ENCODE peak calls at places on chromosomes 13 and 19, in four cellular contexts. Q is tibial nerve, Z is endothelial cell, D is GM04504. C is an unnamed sample.

GRCh38 chr13:45626731-45627374 is 11.3 kb upstream of the ERICH6B start:
- DNase-seq in D (no peak), Q (no peak), Z (no peak), C (no peak)

GRCh38 chr13:74778087-74778486 is 643.9 kb upstream of the KLF12 start:
- DNase-seq in Q (no peak), D (no peak), Z (no peak), C (no peak)

GRCh38 chr13:20856650-20857049 is 45.9 kb downstream of the XPO4 start:
- DNase-seq in Q (no peak), D (no peak), Z (no peak), C (no peak)

GRCh38 chr13:101018720-101019119 is 344.1 kb upstream of the TMTC4 start:
- DNase-seq in D (peak), Q (no peak), Z (no peak), C (no peak)

GRCh38 chr19:45253396-45254027 is 2.4 kb downstream of the MARK4 start:
- DNase-seq in Z (no peak), D (no peak), Q (no peak), C (no peak)

GRCh38 chr13:45542391-45542790 is 73.1 kb downstream of the ERICH6B start:
- DNase-seq in D (no peak), Q (no peak), Z (no peak), C (no peak)

GRCh38 chr13:46526763-46527162 is 26.2 kb upstream of the LRCH1 start:
- DNase-seq in Q (no peak), Z (no peak), D (no peak), C (no peak)

GRCh38 chr19:49155005-49155826 is at the start of gene HRC:
- DNase-seq in Q (no peak), D (no peak), Z (no peak), C (no peak)

GRCh38 chr19:18194554-18195238 is 1.7 kb downstream of the MPV17L2 start:
- DNase-seq in D (no peak), Q (no peak), Z (peak), C (no peak)